ENCODE peak calls at places on chromosomes 7 and 10, in five cellular contexts. V, M, J, Y and D are unnamed samples.

GRCh38 chr7:37714606-37715005 is 31.0 kb downstream of the GPR141 start:
- DNase-seq in J (peak; percentile 68), V (no peak), Y (no peak), M (no peak), D (no peak)

GRCh38 chr10:69766161-69766910 is 35.4 kb upstream of the COL13A1 start:
- DNase-seq in V (no peak), J (no peak), Y (no peak), M (peak; percentile 15), D (no peak)

GRCh38 chr10:26869528-26869927 is 8.8 kb upstream of the ABI1 start:
- DNase-seq in M (peak; percentile 5), J (peak; percentile 98), Y (no peak), V (peak; percentile 10), D (no peak)

GRCh38 chr7:51123322-51124021 is 193.1 kb downstream of the COBL start:
- DNase-seq in V (peak; percentile 57), M (peak; percentile 91), J (peak; percentile 97), Y (no peak), D (no peak)

GRCh38 chr7:150737265-150738055 is at the start of gene GIMAP5:
- DNase-seq in V (no peak), Y (no peak), J (no peak), M (no peak), D (no peak)

GRCh38 chr7:100694196-100694745 is at the start of gene GIGYF1:
- DNase-seq in Y (peak; percentile 98), V (peak; percentile 74), M (peak; percentile 76), J (peak; percentile 47), D (peak; percentile 76)

GRCh38 chr7:102286237-102287081 is at the start of gene SH2B2:
- DNase-seq in M (peak; percentile 74), V (peak; percentile 48), Y (peak; percentile 84), J (peak; percentile 74), D (peak; percentile 31)

GRCh38 chr7:129169705-129170319 is 18.6 kb upstream of the SMO start:
- DNase-seq in M (no peak), V (peak; percentile 33), Y (no peak), J (no peak), D (no peak)